ENCODE peak calls at places on chromosome 4, in ten cellular contexts. W is activated T-cell treated with anti-CD3 and anti-CD28 coated beads for 48 hours; U is anterior cingulate cortex; G is NCI-H1417; Y is cardiac muscle cell; H is globus pallidus; S is activated CD4-positive, alpha-beta T cell treated with anti-CD3 and anti-CD28 coated beads, Interleukin-2, amount 10 ng/mL, durations not matched to agents 7 days and 5 days; D is mucosa of descending colon; A is NT2/D1; J is left lung. X is an unnamed sample.

GRCh38 chr4:120132935-120133334 is 66.3 kb upstream of the MAD2L1 start:
- DNase-seq in D (no peak), J (no peak), G (no peak), H (no peak), W (no peak), A (no peak), Y (no peak), U (no peak), S (no peak), X (no peak)

GRCh38 chr4:173482330-173482931 is 47.6 kb downstream of the HAND2 start:
- DNase-seq in G (no peak), H (no peak), Y (no peak), A (no peak), U (no peak), W (no peak), J (no peak), S (no peak), D (no peak), X (no peak)

GRCh38 chr4:39637572-39638357 is 900 bp downstream of the SMIM14 start:
- DNase-seq in D (peak), S (peak), J (peak), H (peak), A (peak), G (peak), U (peak), W (peak), Y (peak), X (peak)

GRCh38 chr4:156475322-156475721 is 496.3 kb downstream of the PDGFC start:
- DNase-seq in J (no peak), Y (no peak), D (peak), G (peak), A (no peak), W (no peak), S (no peak), H (peak), U (no peak), X (peak)

GRCh38 chr4:26780524-26780923 is 80.1 kb upstream of the STIM2 start:
- DNase-seq in W (no peak), D (no peak), G (no peak), U (no peak), S (no peak), Y (no peak), J (no peak), H (no peak), A (no peak), X (no peak)

GRCh38 chr4:54998991-54999390 is 126.4 kb downstream of the KDR start:
- DNase-seq in S (no peak), H (peak), D (no peak), U (no peak), J (no peak), A (no peak), Y (peak), W (no peak), G (no peak), X (no peak)

GRCh38 chr4:102594000-102594399 is 92.8 kb downstream of the NFKB1 start:
- DNase-seq in Y (no peak), U (no peak), G (no peak), D (no peak), A (no peak), S (no peak), W (no peak), J (no peak), H (no peak), X (no peak)

GRCh38 chr4:7457201-7458065 is 22.7 kb upstream of the PSAPL1 start:
- DNase-seq in G (no peak), U (no peak), H (no peak), J (no peak), Y (no peak), D (no peak), S (no peak), A (no peak), W (no peak), X (no peak)

GRCh38 chr4:22343606-22344005 is 172.3 kb downstream of the ADGRA3 start:
- DNase-seq in Y (no peak), U (no peak), G (no peak), A (no peak), W (no peak), H (no peak), D (no peak), J (no peak), S (no peak), X (no peak)

GRCh38 chr4:156686120-156686519 is 285.5 kb downstream of the PDGFC start:
- DNase-seq in G (no peak), U (no peak), H (no peak), D (no peak), Y (no peak), W (no peak), S (no peak), A (no peak), J (no peak), X (no peak)

GRCh38 chr4:117941611-117942010 is 92.7 kb upstream of the NDST3 start:
- DNase-seq in A (peak), D (no peak), W (no peak), U (no peak), Y (no peak), S (no peak), H (no peak), G (no peak), J (no peak), X (no peak)

GRCh38 chr4:17721496-17722360 is 59.7 kb downstream of the FAM184B start:
- DNase-seq in G (no peak), Y (no peak), S (no peak), D (no peak), W (no peak), A (no peak), U (no peak), H (no peak), J (no peak), X (no peak)

GRCh38 chr4:159210975-159211374 is 108.1 kb downstream of the RAPGEF2 start:
- DNase-seq in S (no peak), U (no peak), G (no peak), Y (no peak), D (no peak), H (no peak), A (no peak), W (no peak), J (no peak), X (no peak)

GRCh38 chr4:15894923-15895411 is 43.6 kb downstream of the FGFBP1 start:
- DNase-seq in W (no peak), G (no peak), H (no peak), U (no peak), Y (no peak), J (no peak), S (no peak), D (no peak), A (no peak), X (no peak)

X was measured in NCI-H146.